ENCODE peak calls at places on chromosome 10, in ten cellular contexts. H is ovary, W is A673, K is transverse colon, F is right lobe of liver, V is thoracic aorta, L is H9, Q is dorsolateral prefrontal cortex, X is prostate gland, U is kidney. S is an unnamed sample.

GRCh38 chr10:29634764-29635625 is at the start of gene SVIL:
- DNase-seq in H (peak), W (no peak), K (peak), F (peak), V (no peak), L (peak), Q (no peak), X (peak), U (peak), S (no peak)

GRCh38 chr10:48659790-48660189 is 24.9 kb upstream of the WDFY4 start:
- DNase-seq in H (no peak), W (no peak), K (no peak), F (no peak), V (no peak), L (no peak), Q (no peak), X (no peak), U (no peak), S (no peak)

GRCh38 chr10:11159543-11160215 is 142.0 kb downstream of the CELF2 start:
- DNase-seq in H (no peak), W (no peak), K (no peak), F (no peak), V (no peak), L (no peak), Q (peak), X (no peak), U (no peak), S (no peak)

GRCh38 chr10:93211989-93212388 is 138.3 kb downstream of the CYP26A1 start:
- DNase-seq in H (no peak), W (no peak), K (no peak), F (no peak), V (no peak), L (no peak), Q (no peak), X (no peak), U (no peak), S (no peak)

GRCh38 chr10:61835069-61835908 is 66.2 kb upstream of the ARID5B start:
- DNase-seq in H (no peak), W (peak), K (peak), F (no peak), V (no peak), L (peak), Q (no peak), X (no peak), U (no peak), S (no peak)

GRCh38 chr10:73043319-73043718 is 53.3 kb downstream of the P4HA1 start:
- DNase-seq in H (no peak), W (no peak), K (no peak), F (no peak), V (no peak), L (no peak), Q (no peak), X (no peak), U (no peak), S (no peak)

GRCh38 chr10:33664070-33664469 is 329.6 kb upstream of the NRP1 start:
- DNase-seq in H (no peak), W (no peak), K (no peak), F (no peak), V (no peak), L (no peak), Q (no peak), X (no peak), U (no peak), S (no peak)

GRCh38 chr10:97842658-97843295 is 6.9 kb upstream of the GOLGA7B start:
- DNase-seq in H (no peak), W (no peak), K (no peak), F (no peak), V (no peak), L (no peak), Q (no peak), X (no peak), U (no peak), S (no peak)

GRCh38 chr10:99845837-99846382 is 63.5 kb downstream of the ABCC2 start:
- DNase-seq in H (peak), W (peak), K (peak), F (peak), V (peak), L (peak), Q (peak), X (peak), U (no peak), S (peak)

GRCh38 chr10:92146781-92147180 is 144.1 kb downstream of the CPEB3 start:
- DNase-seq in H (no peak), W (no peak), K (no peak), F (no peak), V (no peak), L (no peak), Q (no peak), X (no peak), U (no peak), S (no peak)

DNA sequence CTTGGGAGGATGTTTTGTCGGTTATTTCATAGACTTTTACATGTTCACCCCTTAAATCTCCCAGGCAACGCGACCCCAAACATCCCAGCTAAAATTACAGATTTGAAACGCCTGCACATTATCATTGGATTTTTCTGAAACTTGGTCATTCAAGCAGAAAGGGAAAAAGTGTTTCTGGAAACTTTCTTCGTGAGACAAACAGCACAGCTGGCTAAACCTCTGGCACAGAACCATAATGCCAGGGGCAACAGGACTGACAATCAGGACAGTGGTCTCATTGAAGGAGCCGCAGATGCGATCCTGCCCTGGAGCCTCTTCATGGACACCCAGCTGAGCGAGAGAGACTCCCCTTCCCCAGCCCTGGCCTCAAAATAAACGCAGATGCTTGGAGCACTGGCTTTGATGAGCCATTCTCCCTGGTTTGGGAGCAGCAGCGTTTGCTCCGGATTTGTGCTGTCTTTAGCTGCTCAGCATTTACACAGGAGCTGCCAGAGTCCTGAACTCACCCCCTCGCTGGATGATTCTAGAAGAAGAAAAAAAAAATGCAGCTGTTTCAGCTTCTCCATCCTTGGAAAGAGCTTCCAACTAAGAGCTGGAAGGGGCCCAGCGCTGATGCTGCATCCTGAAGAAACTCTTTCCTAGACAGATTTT is 30.0 kb downstream of the AFAP1L2 start:
- DNase-seq in H (peak), W (no peak), K (peak), F (no peak), V (no peak), L (no peak), Q (no peak), X (no peak), U (peak), S (no peak)
- H3K27ac ChIP-seq in H (peak), W (no peak), K (peak), F (no peak), V (no peak), L (no peak), Q (no peak), X (peak), U (peak), S (no peak)

GRCh38 chr10:22427890-22428571 is 82.7 kb downstream of the SPAG6 start:
- DNase-seq in H (no peak), W (peak), K (no peak), F (no peak), V (no peak), L (no peak), Q (no peak), X (no peak), U (no peak), S (peak)
- H3K27ac ChIP-seq in H (no peak), W (no peak), K (no peak), F (no peak), V (no peak), L (no peak), Q (no peak), X (no peak), U (no peak), S (peak)

DNA sequence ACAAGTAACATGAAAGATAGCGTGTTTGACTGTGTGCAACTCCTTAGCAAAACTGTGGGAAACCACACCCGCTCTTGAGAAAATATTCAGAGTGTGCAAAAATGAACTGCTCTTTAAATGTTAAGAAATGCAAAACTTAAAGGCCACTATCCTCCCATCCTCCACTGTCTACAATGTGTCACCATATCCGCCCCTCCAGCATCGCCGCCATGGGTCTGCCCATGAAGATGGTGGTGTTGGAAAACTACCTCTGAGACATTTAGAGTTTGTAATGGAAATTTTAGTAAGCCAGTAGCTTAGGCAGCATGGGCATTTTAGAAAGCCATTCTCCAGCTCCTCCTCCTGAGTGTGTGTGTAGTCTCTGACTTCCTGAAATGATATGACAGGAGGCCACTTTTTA is 20.1 kb upstream of the NMT2 start:
- DNase-seq in H (no peak), W (no peak), K (no peak), F (no peak), V (no peak), L (no peak), Q (no peak), X (no peak), U (no peak), S (no peak)
- H3K27ac ChIP-seq in H (no peak), W (no peak), K (no peak), F (no peak), V (no peak), L (no peak), Q (no peak), X (no peak), U (no peak), S (no peak)

GRCh38 chr10:112346774-112347173 is 27.1 kb upstream of the ACSL5 start:
- DNase-seq in H (no peak), W (no peak), K (no peak), F (no peak), V (no peak), L (no peak), Q (no peak), X (no peak), U (no peak), S (no peak)

GRCh38 chr10:112345743-112346142 is 28.2 kb upstream of the ACSL5 start:
- DNase-seq in H (no peak), W (no peak), K (peak), F (no peak), V (no peak), L (no peak), Q (no peak), X (no peak), U (no peak), S (no peak)

GRCh38 chr10:112348759-112349158 is 25.2 kb upstream of the ACSL5 start:
- DNase-seq in H (no peak), W (no peak), K (no peak), F (no peak), V (no peak), L (no peak), Q (no peak), X (no peak), U (no peak), S (no peak)

GRCh38 chr10:112349521-112350085 is 24.3 kb upstream of the ACSL5 start:
- DNase-seq in H (no peak), W (no peak), K (peak), F (no peak), V (no peak), L (no peak), Q (no peak), X (no peak), U (no peak), S (no peak)

DNA sequence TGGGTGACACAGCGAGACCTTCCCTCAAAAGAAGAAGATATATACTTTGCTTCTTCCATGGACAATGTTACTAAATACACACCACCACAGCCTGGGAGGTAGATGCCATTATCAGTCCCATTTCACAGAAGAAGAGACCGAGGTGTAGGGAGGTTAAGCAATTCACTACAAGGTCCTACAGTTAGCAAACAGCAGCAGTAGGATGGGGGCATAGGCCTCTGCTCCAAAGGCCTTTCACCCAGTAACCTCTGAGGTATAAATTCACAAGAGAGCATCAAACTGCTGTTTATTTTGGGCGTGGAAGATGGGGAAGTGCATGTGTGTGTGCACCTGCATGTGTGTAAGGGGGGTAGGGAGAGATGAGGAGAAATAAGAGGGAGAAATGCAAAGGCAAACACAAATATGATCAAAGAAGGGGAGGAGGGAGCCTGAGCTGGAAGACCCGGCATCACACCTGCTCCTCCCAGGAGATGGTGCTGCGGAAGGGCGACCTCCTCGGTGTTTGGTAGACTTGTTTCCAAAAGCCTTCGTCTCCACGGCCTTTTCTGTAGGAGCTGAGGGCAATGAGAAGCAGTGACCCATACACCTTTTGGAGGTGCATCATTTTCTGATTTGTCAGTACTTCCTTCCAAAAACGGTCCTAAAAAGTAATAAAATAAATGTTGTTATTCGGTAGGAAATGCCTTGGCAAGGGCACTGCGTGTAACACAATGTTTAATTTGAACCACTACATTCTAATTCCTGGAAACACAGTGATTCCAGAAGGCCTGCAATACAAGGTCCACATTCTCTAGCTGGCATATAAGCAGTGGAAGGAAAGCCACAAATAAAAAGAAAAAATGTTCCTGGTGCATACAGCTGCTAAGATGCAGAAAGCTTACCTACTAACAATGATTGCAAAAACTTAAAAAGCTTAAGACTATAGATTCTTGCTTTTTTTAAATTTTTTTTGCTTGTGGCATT is 25.9 kb upstream of the ACSL5 start:
- DNase-seq in H (no peak), W (no peak), K (peak), F (no peak), V (no peak), L (no peak), Q (no peak), X (no peak), U (no peak), S (no peak)
- H3K27ac ChIP-seq in H (no peak), W (no peak), K (peak), F (peak), V (no peak), L (no peak), Q (peak), X (no peak), U (no peak), S (no peak)

DNA sequence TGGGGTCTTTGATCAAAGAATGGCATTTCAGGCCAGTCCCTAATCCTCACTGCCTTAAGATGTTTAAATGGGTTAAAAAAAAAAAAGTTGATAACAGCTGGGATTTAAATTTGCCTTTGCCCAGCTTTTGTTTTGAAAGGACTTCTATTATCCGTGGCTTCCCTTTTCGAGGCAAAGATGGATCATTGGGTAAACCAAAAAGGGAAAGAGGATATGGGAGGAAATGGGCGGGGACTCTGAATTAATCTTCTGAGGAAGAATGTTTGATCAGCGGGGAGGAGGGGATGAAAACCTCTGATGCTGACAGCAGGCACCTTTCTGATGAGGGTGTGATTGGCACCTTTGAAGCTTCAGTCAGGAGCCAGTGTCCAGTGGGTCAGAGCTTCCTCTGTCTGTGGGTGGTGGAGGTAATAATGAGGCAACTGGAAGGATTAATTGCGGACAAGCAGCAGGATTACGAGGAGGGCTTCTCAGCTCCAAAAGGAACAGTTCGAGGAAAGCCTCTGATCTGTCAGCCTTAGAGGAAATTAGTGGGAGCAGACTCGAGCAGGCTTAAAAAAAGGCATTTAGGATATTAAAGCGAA is 877.6 kb downstream of the LRMDA start:
- DNase-seq in H (no peak), W (peak), K (no peak), F (no peak), V (no peak), L (no peak), Q (no peak), X (no peak), U (no peak), S (no peak)
- H3K27ac ChIP-seq in H (peak), W (no peak), K (no peak), F (no peak), V (peak), L (no peak), Q (no peak), X (no peak), U (no peak), S (no peak)

GRCh38 chr10:23459323-23459939 is 20.6 kb downstream of the OTUD1 start:
- DNase-seq in H (no peak), W (no peak), K (no peak), F (no peak), V (no peak), L (no peak), Q (no peak), X (no peak), U (no peak), S (no peak)

GRCh38 chr10:23457632-23458417 is 18.9 kb downstream of the OTUD1 start:
- DNase-seq in H (no peak), W (no peak), K (no peak), F (no peak), V (no peak), L (no peak), Q (no peak), X (no peak), U (no peak), S (no peak)

GRCh38 chr10:23467024-23467423 is 28.1 kb downstream of the OTUD1 start:
- DNase-seq in H (no peak), W (no peak), K (no peak), F (no peak), V (no peak), L (no peak), Q (no peak), X (no peak), U (no peak), S (no peak)

GRCh38 chr10:23467548-23467947 is 28.7 kb downstream of the OTUD1 start:
- DNase-seq in H (no peak), W (no peak), K (no peak), F (no peak), V (no peak), L (no peak), Q (no peak), X (no peak), U (no peak), S (no peak)

DNA sequence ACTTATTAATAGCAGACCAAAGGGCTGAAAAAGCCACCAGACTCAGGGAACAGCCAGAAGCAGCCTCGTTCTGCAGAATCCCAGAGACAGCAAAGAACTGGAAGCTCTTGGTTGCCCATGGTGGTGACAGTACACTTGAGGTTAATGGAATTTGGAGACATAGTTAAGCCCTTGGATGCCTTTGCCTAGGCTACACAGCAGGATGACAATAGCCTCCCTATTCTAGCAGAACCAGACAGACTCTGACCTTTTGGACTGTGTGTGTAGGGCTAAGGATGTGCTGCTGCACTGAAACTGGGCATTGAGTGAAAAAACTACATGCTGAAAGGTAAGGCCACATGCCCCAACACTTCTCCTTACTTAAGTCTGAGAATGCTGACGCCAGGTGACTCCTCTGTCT is 22.7 kb downstream of the OTUD1 start:
- DNase-seq in H (no peak), W (no peak), K (no peak), F (no peak), V (no peak), L (no peak), Q (no peak), X (no peak), U (no peak), S (no peak)
- H3K27ac ChIP-seq in H (no peak), W (no peak), K (no peak), F (no peak), V (no peak), L (no peak), Q (no peak), X (no peak), U (no peak), S (no peak)

GRCh38 chr10:53130337-53130736 is 357.8 kb upstream of the MBL2 start:
- DNase-seq in H (no peak), W (no peak), K (no peak), F (no peak), V (no peak), L (no peak), Q (no peak), X (no peak), U (no peak), S (no peak)
- H3K27ac ChIP-seq in H (no peak), W (no peak), K (no peak), F (no peak), V (no peak), L (no peak), Q (no peak), X (no peak), U (no peak), S (no peak)

GRCh38 chr10:45592926-45593325 is 79.6 kb downstream of the ZFAND4 start:
- DNase-seq in H (no peak), W (no peak), K (no peak), F (no peak), V (no peak), L (no peak), Q (no peak), X (no peak), U (no peak), S (no peak)
- H3K27ac ChIP-seq in H (no peak), W (no peak), K (peak), F (no peak), V (no peak), L (no peak), Q (no peak), X (no peak), U (no peak), S (no peak)

GRCh38 chr10:109207361-109207760 is 716.0 kb downstream of the XPNPEP1 start:
- DNase-seq in H (no peak), W (no peak), K (no peak), F (no peak), V (no peak), L (no peak), Q (no peak), X (no peak), U (no peak), S (no peak)

GRCh38 chr10:109203616-109204375 is 719.5 kb downstream of the XPNPEP1 start:
- DNase-seq in H (no peak), W (peak), K (no peak), F (no peak), V (no peak), L (no peak), Q (no peak), X (no peak), U (no peak), S (no peak)

DNA sequence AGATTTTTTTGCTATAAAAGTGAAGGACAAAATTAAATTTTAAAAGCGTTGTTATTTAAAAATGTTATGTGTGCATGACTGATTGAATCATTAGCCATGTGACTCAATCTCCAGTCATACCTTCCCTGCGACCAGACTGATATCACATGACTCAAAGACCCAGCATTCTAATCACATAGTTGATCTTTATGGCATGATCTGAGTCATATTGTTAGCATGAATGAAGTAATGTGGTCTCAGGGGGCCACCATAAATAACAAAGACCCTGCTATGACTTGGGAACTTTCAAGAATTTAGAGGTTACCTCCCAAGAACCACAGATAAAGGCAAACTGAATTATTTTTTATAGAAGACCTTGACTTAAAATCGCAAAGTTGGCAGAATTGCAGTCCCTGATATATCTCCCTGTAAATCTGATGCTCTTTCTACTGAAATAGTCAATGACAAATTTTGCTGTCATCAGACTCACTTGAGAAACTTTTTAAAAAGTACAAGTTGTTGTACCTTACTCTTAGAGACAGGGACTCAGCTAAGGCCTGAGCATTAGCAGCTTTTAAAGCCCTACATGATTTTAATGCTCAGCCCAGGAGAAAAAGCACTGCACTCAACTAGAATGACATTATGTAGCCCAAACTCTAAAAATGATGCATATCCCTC is 717.3 kb downstream of the XPNPEP1 start:
- DNase-seq in H (no peak), W (peak), K (no peak), F (no peak), V (no peak), L (no peak), Q (no peak), X (no peak), U (no peak), S (no peak)
- H3K27ac ChIP-seq in H (no peak), W (peak), K (no peak), F (no peak), V (no peak), L (no peak), Q (no peak), X (no peak), U (no peak), S (no peak)